ENCODE peak calls at places on chromosomes 11 and 22, in eight cellular contexts. S is adrenal gland, R is body of pancreas, I is fibroblast of lung, O is A549, H is endodermal cell, M is heart right ventricle, G is psoas muscle. Z is an unnamed sample.

GRCh38 chr11:46615756-46616155 is 1.3 kb downstream of the HARBI1 start:
- DNase-seq in M (no peak), R (no peak), G (no peak), H (no peak), O (no peak), I (no peak), S (no peak), Z (no peak)

GRCh38 chr11:45688472-45689033 is 23.1 kb upstream of the CHST1 start:
- DNase-seq in G (no peak), H (no peak), S (no peak), I (no peak), R (no peak), O (no peak), M (no peak), Z (no peak)

GRCh38 chr11:116895053-116895757 is 57.8 kb upstream of the APOA1 start:
- DNase-seq in M (peak; percentile 23), O (peak; percentile 11), H (peak; percentile 84), G (no peak), I (no peak), R (no peak), S (no peak), Z (no peak)

GRCh38 chr11:102780491-102780918 is at the start of gene MMP10:
- DNase-seq in R (no peak), M (no peak), I (peak; percentile 74), S (no peak), O (peak; percentile 60), H (peak; percentile 73), G (no peak), Z (no peak)

GRCh38 chr11:72781313-72782080 is 12.3 kb downstream of the STARD10 start:
- DNase-seq in I (no peak), S (peak; percentile 56), R (peak; percentile 60), M (peak; percentile 51), G (peak; percentile 67), O (no peak), H (peak; percentile 82), Z (peak; percentile 38)

GRCh38 chr22:18152519-18152918 is 2.5 kb downstream of the USP18 start:
- DNase-seq in I (no peak), M (no peak), R (no peak), O (no peak), G (no peak), S (no peak), H (no peak), Z (peak; percentile 42)

GRCh38 chr11:70364745-70365535 is 33.4 kb upstream of the CTTN start:
- DNase-seq in I (no peak), O (no peak), M (no peak), R (no peak), H (no peak), S (no peak), G (no peak), Z (peak; percentile 37)

GRCh38 chr11:65887723-65888162 is 528 bp downstream of the FIBP start:
- DNase-seq in O (peak; percentile 45), M (no peak), H (no peak), G (no peak), S (no peak), I (no peak), R (no peak), Z (no peak)

GRCh38 chr11:73652046-73652730 is 5.8 kb downstream of the PLEKHB1 start:
- DNase-seq in O (no peak), G (no peak), H (no peak), R (peak; percentile 68), S (no peak), M (no peak), I (no peak), Z (no peak)

GRCh38 chr11:15636520-15637065 is 521.9 kb downstream of the INSC start:
- DNase-seq in I (no peak), R (no peak), M (no peak), G (no peak), O (no peak), S (no peak), H (no peak), Z (no peak)

GRCh38 chr11:10414181-10414580 is 40.9 kb upstream of the AMPD3 start:
- DNase-seq in I (peak; percentile 18), O (no peak), R (no peak), M (no peak), G (no peak), H (no peak), S (no peak), Z (no peak)

GRCh38 chr22:39598017-39598965 is 27.7 kb downstream of the CACNA1I start:
- DNase-seq in R (peak; percentile 68), G (peak; percentile 60), S (no peak), H (peak; percentile 98), I (no peak), O (peak; percentile 40), M (peak; percentile 43), Z (peak; percentile 81)

GRCh38 chr11:72673943-72674828 is at the start of gene PDE2A:
- DNase-seq in H (peak; percentile 85), I (no peak), G (no peak), S (no peak), O (no peak), R (no peak), M (no peak), Z (no peak)

GRCh38 chr11:7457211-7457610 is 28.1 kb upstream of the OLFML1 start:
- DNase-seq in G (no peak), O (no peak), S (peak; percentile 38), H (no peak), R (no peak), M (no peak), I (peak; percentile 7), Z (no peak)

GRCh38 chr11:123469089-123469488 is 39.0 kb downstream of the GRAMD1B start:
- DNase-seq in S (no peak), O (no peak), H (no peak), R (no peak), I (no peak), G (no peak), M (peak; percentile 22), Z (no peak)

GRCh38 chr11:71164621-71165020 is 87.8 kb downstream of the SHANK2 start:
- DNase-seq in R (no peak), H (peak; percentile 13), M (no peak), S (no peak), O (no peak), G (no peak), I (no peak), Z (no peak)

GRCh38 chr11:6127881-6128280 is 20.4 kb downstream of the OR56B4 start:
- DNase-seq in M (no peak), O (no peak), R (no peak), H (no peak), G (no peak), I (no peak), S (no peak), Z (no peak)

GRCh38 chr22:31917227-31917921 is 27.0 kb upstream of the YWHAH start:
- DNase-seq in G (peak; percentile 39), O (no peak), M (no peak), I (no peak), H (no peak), R (no peak), S (no peak), Z (no peak)

GRCh38 chr22:31912402-31912733 is 32.0 kb upstream of the YWHAH start:
- DNase-seq in R (no peak), S (no peak), O (no peak), I (no peak), M (no peak), G (no peak), H (no peak), Z (no peak)

GRCh38 chr22:31915499-31916065 is 28.8 kb upstream of the YWHAH start:
- DNase-seq in O (no peak), H (no peak), G (no peak), I (no peak), R (no peak), M (no peak), S (no peak), Z (no peak)

GRCh38 chr22:31906569-31906968 is 37.8 kb upstream of the YWHAH start:
- DNase-seq in G (no peak), O (no peak), M (no peak), I (no peak), R (no peak), H (no peak), S (no peak), Z (no peak)

GRCh38 chr22:31911565-31912401 is 32.6 kb upstream of the YWHAH start:
- DNase-seq in S (no peak), M (no peak), O (no peak), R (no peak), I (no peak), G (no peak), H (no peak), Z (no peak)
- H3K27ac ChIP-seq in S (no peak overlapping the region), M (no peak overlapping the region), O (no peak overlapping the region), R (no peak overlapping the region), I (no peak overlapping the region), G (no peak overlapping the region), H (no peak overlapping the region), Z (no peak overlapping the region)

DNA sequence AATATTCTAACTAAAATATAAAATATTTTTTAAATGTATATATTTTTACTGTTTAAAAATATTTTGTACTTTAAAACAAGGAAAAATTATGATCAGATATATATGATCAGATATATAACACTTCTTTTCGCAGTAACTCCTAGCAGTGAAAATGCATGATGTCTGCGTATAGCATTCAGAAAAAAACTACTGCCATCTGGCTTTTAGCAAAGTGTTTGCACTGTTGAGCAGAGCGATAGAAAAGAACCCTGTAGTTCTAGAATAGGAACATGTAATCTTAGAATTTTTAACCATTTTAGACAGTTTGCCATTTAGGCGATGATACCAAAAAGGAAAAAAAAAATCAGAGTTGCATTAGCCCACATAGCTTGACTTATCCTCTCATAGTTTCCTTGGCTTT is 370.4 kb upstream of the ANO3 start:
- DNase-seq in G (no peak), S (no peak), R (no peak), O (no peak), M (no peak), H (no peak), I (no peak), Z (no peak)
- TF ChIP-seq CTCF in G (peak; percentile 45), S (no peak), R (no peak), O (no peak), M (no peak), H (peak; percentile 60), I (peak; percentile 28), Z (no peak)

DNA sequence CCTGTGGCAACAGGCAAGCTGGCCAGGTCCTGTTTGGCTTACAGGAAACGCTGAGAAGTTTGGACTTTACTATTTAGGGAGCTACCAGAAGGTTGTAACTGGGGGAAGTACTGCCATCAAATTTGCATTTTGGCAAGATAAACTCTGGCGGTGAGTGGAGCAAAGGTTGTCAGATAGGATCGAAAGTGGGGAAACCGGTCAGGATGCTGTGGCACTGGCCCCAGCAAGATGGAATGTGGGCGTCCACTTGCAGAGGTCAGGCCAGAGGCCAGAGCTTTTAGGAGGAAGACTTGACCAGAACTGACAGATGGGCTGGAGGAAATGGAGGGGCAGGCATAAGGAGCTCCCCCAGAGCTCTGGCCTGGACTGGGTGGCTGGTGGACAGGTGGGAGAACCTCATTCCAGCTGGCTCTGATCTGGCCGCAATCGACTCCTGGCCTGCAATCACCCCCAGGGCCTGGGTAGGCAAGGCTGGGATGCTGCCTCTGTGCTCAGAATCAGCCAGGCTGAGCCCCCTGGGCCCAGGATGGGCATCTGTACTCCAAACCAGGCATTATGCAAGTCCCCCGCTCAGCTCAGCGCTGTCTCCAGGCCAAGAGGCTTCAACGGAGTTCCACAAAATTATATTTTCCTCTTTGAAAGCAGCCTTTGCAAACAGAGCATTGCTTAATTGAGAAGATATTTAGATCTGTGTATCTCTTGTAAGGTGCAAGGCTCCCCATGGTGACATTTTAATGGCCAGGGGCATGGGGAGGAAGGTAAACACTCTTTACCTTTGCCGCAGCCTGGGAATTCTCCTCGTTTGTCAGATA is 178.3 kb upstream of the NECTIN1 start:
- DNase-seq in G (peak; percentile 57), H (peak; percentile 83), R (peak; percentile 78), O (no peak), I (no peak), M (no peak), S (no peak), Z (no peak)
- H3K27ac ChIP-seq in G (no peak overlapping the region), H (peak overlapping the region; percentile 6), R (peak overlapping the region; percentile 50), O (no peak overlapping the region), I (no peak overlapping the region), M (no peak overlapping the region), S (no peak overlapping the region), Z (no peak overlapping the region)

GRCh38 chr22:37283393-37283937 is 1.2 kb downstream of the CYTH4 start:
- DNase-seq in S (no peak), R (no peak), G (no peak), H (no peak), O (no peak), I (no peak), M (no peak), Z (peak; percentile 53)
- TF ChIP-seq CTCF in S (no peak), R (no peak), G (no peak), H (no peak), O (no peak), I (peak; percentile 58), M (no peak), Z (peak; percentile 46)